ENCODE peak calls at places on chromosomes 12 and 14, in four cellular contexts. U, S, O and P are unnamed samples.

GRCh38 chr12:68743416-68743815 is 2.6 kb upstream of the SLC35E3 start:
- DNase-seq in U (no peak), S (no peak), O (no peak), P (no peak)

GRCh38 chr14:45679852-45680251 is 426.9 kb upstream of the MIS18BP1 start:
- DNase-seq in U (peak; percentile 48), S (peak; percentile 81), O (no peak), P (no peak)

GRCh38 chr12:101299346-101299745 is 19.4 kb downstream of the UTP20 start:
- DNase-seq in U (no peak), S (no peak), O (no peak), P (no peak)

GRCh38 chr12:94152292-94153083 is 4.1 kb downstream of the PLXNC1 start:
- DNase-seq in U (no peak), S (no peak), O (no peak), P (no peak)

GRCh38 chr12:119075918-119076317 is 94.6 kb downstream of the SRRM4 start:
- DNase-seq in U (no peak), S (no peak), O (no peak), P (no peak)

GRCh38 chr12:50685641-50686040 is 78.3 kb upstream of the ATF1 start:
- DNase-seq in U (no peak), S (no peak), O (no peak), P (no peak)

GRCh38 chr14:73879027-73879426 is 7.6 kb upstream of the ZNF410 start:
- DNase-seq in U (no peak), S (no peak), O (no peak), P (no peak)

GRCh38 chr12:47844264-47845020 is 24.7 kb upstream of the HDAC7 start:
- DNase-seq in U (no peak), S (no peak), O (no peak), P (no peak)

GRCh38 chr14:27391331-27391730 is 793.5 kb upstream of the NOVA1 start:
- DNase-seq in U (peak; percentile 29), S (no peak), O (no peak), P (no peak)

GRCh38 chr14:85960781-85961180 is 430.8 kb downstream of the FLRT2 start:
- DNase-seq in U (no peak), S (no peak), O (no peak), P (no peak)

GRCh38 chr14:61296707-61297502 is 15.8 kb upstream of the TMEM30B start:
- DNase-seq in U (peak; percentile 78), S (peak; percentile 77), O (peak; percentile 34), P (peak; percentile 65)

GRCh38 chr12:19421503-19422282 is 17.6 kb upstream of the AEBP2 start:
- DNase-seq in U (no peak), S (no peak), O (peak; percentile 40), P (peak; percentile 46)

GRCh38 chr14:21734457-21735074 is 60.9 kb upstream of the OR4E1 start:
- DNase-seq in U (peak; percentile 68), S (peak; percentile 56), O (peak; percentile 33), P (peak; percentile 67)

GRCh38 chr12:6943387-6943718 is 263 bp upstream of the RNU7-1 start:
- DNase-seq in U (peak; percentile 95), S (no peak), O (peak; percentile 85), P (peak; percentile 93)

GRCh38 chr12:76942276-76942675 is 63.5 kb upstream of the CSRP2 start:
- DNase-seq in U (peak; percentile 3), S (no peak), O (no peak), P (no peak)

GRCh38 chr12:3202734-3203446 is 125.7 kb downstream of the TSPAN9 start:
- DNase-seq in U (peak; percentile 39), S (peak; percentile 58), O (peak; percentile 65), P (no peak)

GRCh38 chr12:28108599-28108998 is 81.7 kb upstream of the CCDC91 start:
- DNase-seq in U (peak; percentile 39), S (no peak), O (peak; percentile 49), P (peak; percentile 73)

GRCh38 chr12:82745807-82746206 is 59.1 kb downstream of the TMTC2 start:
- DNase-seq in U (no peak), S (no peak), O (no peak), P (no peak)

GRCh38 chr12:80325167-80325959 is 118.7 kb upstream of the PTPRQ start:
- DNase-seq in U (peak; percentile 18), S (peak; percentile 3), O (no peak), P (no peak)

GRCh38 chr12:107955966-107956643 is 173.0 kb upstream of the WSCD2 start:
- DNase-seq in U (no peak), S (no peak), O (peak; percentile 4), P (no peak)

GRCh38 chr12:75579552-75579951 is 68.1 kb upstream of the KRR1 start:
- DNase-seq in U (no peak), S (no peak), O (no peak), P (no peak)

GRCh38 chr12:123807002-123807401 is 44.9 kb downstream of the DNAH10 start:
- DNase-seq in U (no peak), S (no peak), O (no peak), P (no peak)

GRCh38 chr12:129594098-129594497 is 309.7 kb downstream of the TMEM132D start:
- DNase-seq in U (no peak), S (no peak), O (no peak), P (no peak)

GRCh38 chr12:13204428-13204827 is 7.9 kb downstream of the EMP1 start:
- DNase-seq in U (no peak), S (peak; percentile 75), O (no peak), P (no peak)

GRCh38 chr12:21852251-21852650 is 77.7 kb upstream of the KCNJ8 start:
- DNase-seq in U (peak; percentile 35), S (no peak), O (no peak), P (no peak)

GRCh38 chr12:92863255-92863654 is 65.8 kb downstream of the EEA1 start:
- DNase-seq in U (no peak), S (no peak), O (peak; percentile 53), P (peak; percentile 64)

GRCh38 chr14:28294834-28295440 is 471.6 kb upstream of the FOXG1 start:
- DNase-seq in U (peak; percentile 67), S (peak; percentile 33), O (no peak), P (peak; percentile 79)

GRCh38 chr14:51978566-51979398 is 10.6 kb upstream of the RTRAF start:
- DNase-seq in U (peak; percentile 89), S (peak; percentile 80), O (peak; percentile 83), P (peak; percentile 66)

GRCh38 chr14:51419685-51420084 is 179.6 kb downstream of the TMX1 start:
- DNase-seq in U (no peak), S (no peak), O (peak; percentile 55), P (peak; percentile 86)

GRCh38 chr14:35535794-35536112 is 1.8 kb downstream of the INSM2 start:
- DNase-seq in U (no peak), S (no peak), O (no peak), P (no peak)

GRCh38 chr14:35533357-35534129 is 421 bp upstream of the INSM2 start:
- DNase-seq in U (peak; percentile 41), S (peak; percentile 60), O (no peak), P (peak; percentile 41)

GRCh38 chr14:35532783-35533356 is 1.1 kb upstream of the INSM2 start:
- DNase-seq in U (no peak), S (peak; percentile 32), O (no peak), P (no peak)

GRCh38 chr14:35534130-35534883 is at the start of gene INSM2:
- DNase-seq in U (peak; percentile 21), S (no peak), O (no peak), P (peak; percentile 28)

DNA sequence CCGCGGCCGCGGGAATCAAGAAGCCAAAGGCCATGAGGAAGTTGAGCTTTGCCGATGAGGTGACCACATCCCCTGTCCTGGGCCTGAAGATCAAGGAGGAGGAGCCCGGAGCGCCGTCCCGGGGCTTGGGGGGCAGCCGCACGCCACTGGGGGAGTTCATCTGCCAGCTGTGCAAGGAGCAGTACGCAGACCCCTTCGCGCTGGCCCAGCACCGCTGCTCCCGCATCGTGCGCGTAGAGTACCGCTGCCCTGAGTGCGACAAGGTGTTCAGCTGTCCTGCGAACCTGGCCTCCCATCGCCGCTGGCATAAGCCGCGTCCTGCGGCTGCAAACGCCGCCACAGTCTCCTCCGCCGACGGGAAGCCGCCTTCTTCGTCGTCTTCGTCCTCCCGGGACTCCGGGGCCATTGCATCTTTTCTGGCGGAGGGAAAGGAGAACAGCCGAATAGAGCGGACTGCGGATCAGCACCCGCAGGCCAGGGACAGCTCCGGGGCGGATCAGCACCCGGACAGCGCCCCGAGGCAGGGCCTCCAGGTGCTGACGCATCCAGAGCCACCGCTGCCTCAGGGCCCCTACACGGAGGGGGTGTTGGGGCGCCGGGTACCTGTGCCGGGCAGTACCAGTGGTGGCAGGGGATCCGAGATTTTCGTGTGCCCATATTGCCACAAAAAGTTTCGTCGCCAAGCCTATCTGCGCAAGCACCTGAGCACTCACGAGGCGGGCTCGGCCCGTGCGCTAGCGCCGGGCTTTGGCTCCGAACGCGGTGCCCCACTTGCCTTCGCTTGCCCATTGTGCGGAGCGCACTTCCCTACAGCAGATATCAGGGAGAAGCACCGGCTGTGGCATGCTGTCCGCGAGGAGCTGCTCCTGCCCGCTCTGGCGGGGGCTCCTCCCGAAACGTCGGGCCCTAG is 1.2 kb downstream of the INSM2 start:
- DNase-seq in U (peak; percentile 72), S (peak; percentile 69), O (peak; percentile 43), P (no peak)
- H3K4me3 ChIP-seq in U (peak overlapping the region; percentile 27), S (no peak overlapping the region), O (no peak overlapping the region), P (no peak overlapping the region)

DNA sequence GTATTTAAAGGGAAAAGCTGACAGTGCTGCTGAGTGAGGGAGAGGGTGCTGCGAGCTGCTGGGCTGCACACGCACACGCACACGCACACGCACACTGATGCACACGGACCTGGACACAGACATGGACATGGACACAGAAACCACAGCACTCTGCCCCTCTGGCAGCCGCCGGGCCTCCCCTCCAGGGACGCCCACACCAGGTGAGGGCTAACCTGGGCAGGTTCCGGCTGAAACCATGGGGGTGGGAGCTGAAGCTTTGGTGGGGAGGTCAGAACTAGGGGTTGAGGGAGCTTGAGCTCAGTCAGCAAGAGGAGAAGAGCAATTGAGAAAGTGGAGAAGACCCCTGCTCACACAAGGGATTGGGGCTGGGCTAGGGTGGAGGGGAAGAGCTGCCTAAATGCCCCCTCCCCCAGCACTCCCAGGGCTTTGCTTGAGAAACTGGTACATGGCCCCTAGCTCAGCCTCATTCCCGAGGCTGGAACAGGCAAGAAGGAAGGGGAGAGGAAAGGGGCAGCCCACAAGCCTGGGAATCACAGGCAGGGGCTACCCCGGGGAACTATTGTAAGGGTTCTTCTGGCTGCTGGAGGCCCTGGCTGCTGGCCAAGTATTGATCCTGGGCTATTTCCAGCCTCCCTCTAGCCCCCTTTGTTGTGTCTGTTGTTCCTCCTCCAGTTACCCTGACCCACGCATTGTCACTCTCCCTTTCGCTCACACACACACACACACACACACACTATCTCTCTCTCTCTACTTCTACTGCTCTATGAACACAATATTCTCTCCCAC is at the start of gene REM2:
- DNase-seq in U (no peak), S (no peak), O (no peak), P (no peak)
- H3K4me3 ChIP-seq in U (no peak within 1 kb of the TSS), S (no peak within 1 kb of the TSS), O (no peak within 1 kb of the TSS), P (no peak within 1 kb of the TSS)

GRCh38 chr12:46386877-46387629 is 14.5 kb upstream of the SLC38A2 start:
- DNase-seq in U (peak; percentile 82), S (no peak), O (no peak), P (no peak)
- H3K4me3 ChIP-seq in U (peak overlapping the region; percentile 28), S (no peak overlapping the region), O (no peak overlapping the region), P (peak overlapping the region; percentile 31)

DNA sequence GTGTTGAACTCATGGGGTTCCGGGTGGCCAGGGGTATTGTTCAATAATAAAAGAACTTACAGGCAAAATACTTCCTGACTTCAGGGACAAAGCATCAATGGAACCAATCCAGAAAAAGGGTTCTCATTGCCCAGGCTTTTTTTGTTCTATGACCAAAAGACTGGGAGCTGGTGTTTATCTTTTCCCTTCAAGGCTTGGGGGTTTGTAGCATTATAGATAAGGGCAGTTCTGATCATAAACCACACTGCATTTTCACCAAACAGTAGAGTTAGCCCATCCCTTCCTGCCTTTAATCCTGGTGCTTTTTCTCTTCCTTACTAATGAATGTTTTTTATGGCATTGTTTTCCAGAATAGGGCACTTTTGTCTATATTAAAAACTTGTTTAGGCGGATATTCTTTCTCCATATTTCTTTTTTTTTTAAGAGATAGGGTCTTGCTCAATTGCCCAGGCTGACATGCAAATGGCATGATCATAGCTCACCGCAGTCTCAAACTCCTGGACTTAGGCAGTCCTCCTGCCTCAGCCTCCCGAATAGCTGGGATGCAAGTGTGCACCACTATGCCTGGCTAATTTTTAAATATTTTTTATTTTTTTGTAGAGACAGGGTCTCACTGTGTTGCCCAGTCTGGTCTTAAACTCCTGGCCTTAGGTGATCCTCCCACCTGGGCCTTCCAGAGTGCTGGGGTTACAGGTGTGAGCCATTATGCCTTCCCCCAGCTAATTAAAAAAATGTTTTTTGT is 9.7 kb downstream of the FUT8 start:
- DNase-seq in U (no peak), S (peak; percentile 12), O (no peak), P (no peak)
- H3K4me3 ChIP-seq in U (no peak overlapping the region), S (no peak overlapping the region), O (no peak overlapping the region), P (no peak overlapping the region)